ENCODE peak calls at places on chromosome 2, in eight cellular contexts. T, E, B, N, X, L, R and Y are unnamed samples.

GRCh38 chr2:6310186-6310909 is 555.4 kb downstream of the CMPK2 start:
- DNase-seq in E (no peak), L (no peak), N (no peak), T (peak), B (no peak), X (no peak), R (no peak), Y (no peak)

GRCh38 chr2:127153691-127154158 is 46.8 kb upstream of the BIN1 start:
- DNase-seq in B (no peak), L (no peak), E (no peak), N (no peak), R (no peak), T (no peak), X (peak), Y (peak)

GRCh38 chr2:222295368-222296041 is 3.3 kb downstream of the PAX3 start:
- DNase-seq in L (no peak), E (no peak), B (no peak), N (no peak), T (no peak), X (no peak), R (no peak), Y (peak)

GRCh38 chr2:5070257-5070656 is 621.9 kb upstream of the SOX11 start:
- DNase-seq in X (peak), R (no peak), E (no peak), B (no peak), N (no peak), T (no peak), L (no peak), Y (no peak)

GRCh38 chr2:99984781-99985525 is 157.4 kb downstream of the AFF3 start:
- DNase-seq in R (no peak), N (no peak), X (no peak), E (no peak), L (no peak), B (no peak), T (no peak), Y (peak)

GRCh38 chr2:72135921-72136320 is 11.7 kb downstream of the CYP26B1 start:
- DNase-seq in X (no peak), R (no peak), T (no peak), N (no peak), L (no peak), E (no peak), B (no peak), Y (no peak)

GRCh38 chr2:38524580-38524979 is 78.1 kb downstream of the HNRNPLL start:
- DNase-seq in T (no peak), R (no peak), E (no peak), L (no peak), X (no peak), B (no peak), N (no peak), Y (no peak)

GRCh38 chr2:188196343-188197008 is 95.2 kb upstream of the GULP1 start:
- DNase-seq in N (no peak), B (no peak), E (no peak), T (no peak), X (no peak), L (no peak), R (no peak), Y (no peak)

GRCh38 chr2:74037379-74037860 is 52.7 kb downstream of the TET3 start:
- DNase-seq in T (no peak), X (no peak), N (no peak), R (no peak), E (no peak), B (no peak), L (peak), Y (peak)

GRCh38 chr2:172976076-172976579 is 99.5 kb upstream of the MAP3K20 start:
- DNase-seq in R (no peak), L (no peak), B (no peak), X (no peak), E (no peak), N (no peak), T (no peak), Y (no peak)

GRCh38 chr2:159202568-159203071 is 83.9 kb downstream of the WDSUB1 start:
- DNase-seq in L (no peak), N (peak), T (no peak), E (no peak), R (peak), B (no peak), X (no peak), Y (peak)

GRCh38 chr2:88738271-88738670 is 46.8 kb downstream of the RPIA start:
- DNase-seq in X (no peak), R (no peak), L (no peak), B (no peak), N (no peak), E (no peak), T (no peak), Y (peak)

GRCh38 chr2:181684454-181685149 is 4.3 kb upstream of the NEUROD1 start:
- DNase-seq in L (no peak), E (no peak), N (no peak), T (no peak), X (no peak), R (no peak), B (no peak), Y (no peak)

GRCh38 chr2:231395188-231396057 is at the start of gene B3GNT7:
- DNase-seq in T (no peak), N (peak), R (no peak), B (no peak), L (peak), E (no peak), X (no peak), Y (no peak)

GRCh38 chr2:50791271-50791670 is 240.7 kb downstream of the NRXN1 start:
- DNase-seq in X (no peak), L (no peak), R (no peak), B (no peak), N (no peak), T (no peak), E (no peak), Y (no peak)

GRCh38 chr2:84958135-84959044 is 12.6 kb upstream of the KCMF1 start:
- DNase-seq in L (no peak), T (peak), N (no peak), E (no peak), X (peak), R (no peak), B (peak), Y (peak)

GRCh38 chr2:46275995-46276394 is 21.2 kb upstream of the EPAS1 start:
- DNase-seq in X (no peak), T (no peak), B (no peak), E (no peak), R (peak), L (no peak), N (peak), Y (peak)

GRCh38 chr2:130252880-130253645 is 54.8 kb upstream of the TUBA3E start:
- DNase-seq in N (no peak), X (no peak), E (no peak), B (no peak), T (peak), R (peak), L (no peak), Y (no peak)

GRCh38 chr2:22282902-22283301 is 1102.1 kb upstream of the KLHL29 start:
- DNase-seq in L (no peak), T (no peak), R (no peak), E (no peak), B (no peak), N (no peak), X (no peak), Y (no peak)

GRCh38 chr2:46195819-46196218 is 101.4 kb upstream of the EPAS1 start:
- DNase-seq in N (no peak), E (no peak), R (no peak), T (no peak), L (no peak), X (no peak), B (no peak), Y (no peak)

GRCh38 chr2:15708161-15708560 is 116.5 kb downstream of the DDX1 start:
- DNase-seq in T (no peak), E (no peak), L (no peak), B (no peak), R (no peak), X (no peak), N (no peak), Y (no peak)